ENCODE peak calls at places on chromosomes 3 and 15, in seven cellular contexts. One of them, this sample, is unnamed. For H3K27me3, the result is how much of the 10 kb centered on the place peaks cover.

GRCh38 chr15:25682349-25682748 is 180.8 kb downstream of the ATP10A start:
- DNase-seq in uterus: no peak
- DNase-seq in endothelial cell of umbilical vein: no peak
- DNase-seq in tibial nerve: peak
- DNase-seq in adrenal gland: no peak
- DNase-seq in gastrocnemius medialis: peak
- DNase-seq in spleen: no peak
- DNase-seq in this sample: no peak

GRCh38 chr3:127157181-127157828 is 35.6 kb upstream of the PRR23E start:
- DNase-seq in uterus: peak
- DNase-seq in endothelial cell of umbilical vein: no peak
- DNase-seq in tibial nerve: no peak
- DNase-seq in adrenal gland: no peak
- DNase-seq in gastrocnemius medialis: no peak
- DNase-seq in spleen: no peak
- DNase-seq in this sample: no peak

GRCh38 chr3:17070560-17070959 is 185.8 kb downstream of the PLCL2 start:
- DNase-seq in uterus: no peak
- DNase-seq in endothelial cell of umbilical vein: no peak
- DNase-seq in tibial nerve: no peak
- DNase-seq in adrenal gland: no peak
- DNase-seq in gastrocnemius medialis: peak
- DNase-seq in spleen: no peak
- DNase-seq in this sample: no peak

GRCh38 chr3:59052803-59053411 is 3.1 kb upstream of the CFAP20DC start:
- DNase-seq in uterus: no peak
- DNase-seq in endothelial cell of umbilical vein: peak
- DNase-seq in tibial nerve: no peak
- DNase-seq in adrenal gland: no peak
- DNase-seq in gastrocnemius medialis: no peak
- DNase-seq in spleen: no peak
- DNase-seq in this sample: no peak

GRCh38 chr15:99424978-99425665 is 140.7 kb upstream of the MEF2A start:
- DNase-seq in uterus: peak
- DNase-seq in endothelial cell of umbilical vein: peak
- DNase-seq in tibial nerve: peak
- DNase-seq in adrenal gland: no peak
- DNase-seq in gastrocnemius medialis: no peak
- DNase-seq in spleen: peak
- DNase-seq in this sample: no peak

GRCh38 chr15:78321041-78321570 is 19.0 kb upstream of the CRABP1 start:
- DNase-seq in uterus: no peak
- DNase-seq in endothelial cell of umbilical vein: no peak
- DNase-seq in tibial nerve: no peak
- DNase-seq in adrenal gland: no peak
- DNase-seq in gastrocnemius medialis: no peak
- DNase-seq in spleen: peak
- DNase-seq in this sample: no peak

GRCh38 chr3:46706771-46707582 is 5.8 kb downstream of the TMIE start:
- DNase-seq in uterus: peak
- DNase-seq in endothelial cell of umbilical vein: no peak
- DNase-seq in tibial nerve: no peak
- DNase-seq in adrenal gland: no peak
- DNase-seq in gastrocnemius medialis: peak
- DNase-seq in spleen: no peak
- DNase-seq in this sample: no peak

GRCh38 chr3:42689421-42690014 is 4.2 kb downstream of the KLHL40 start:
- DNase-seq in uterus: no peak
- DNase-seq in endothelial cell of umbilical vein: no peak
- DNase-seq in tibial nerve: no peak
- DNase-seq in adrenal gland: no peak
- DNase-seq in gastrocnemius medialis: no peak
- DNase-seq in spleen: peak
- DNase-seq in this sample: no peak

GRCh38 chr3:148697311-148698189 is at the start of gene AGTR1:
- DNase-seq in uterus: peak
- DNase-seq in endothelial cell of umbilical vein: no peak
- DNase-seq in tibial nerve: peak
- DNase-seq in adrenal gland: peak
- DNase-seq in gastrocnemius medialis: peak
- DNase-seq in spleen: peak
- DNase-seq in this sample: peak

GRCh38 chr3:11734-12133 is 184.8 kb upstream of the CHL1 start:
- DNase-seq in uterus: no peak
- DNase-seq in endothelial cell of umbilical vein: no peak
- DNase-seq in tibial nerve: no peak
- DNase-seq in adrenal gland: no peak
- DNase-seq in gastrocnemius medialis: no peak
- DNase-seq in spleen: peak
- DNase-seq in this sample: no peak

GRCh38 chr3:64224826-64225606 is at the start of gene PRICKLE2:
- DNase-seq in uterus: peak
- DNase-seq in endothelial cell of umbilical vein: peak
- DNase-seq in tibial nerve: peak
- DNase-seq in adrenal gland: peak
- DNase-seq in gastrocnemius medialis: peak
- DNase-seq in spleen: peak
- DNase-seq in this sample: peak

GRCh38 chr3:5122741-5123706 is 932 bp downstream of the ARL8B start:
- DNase-seq in uterus: peak
- DNase-seq in endothelial cell of umbilical vein: peak
- DNase-seq in tibial nerve: peak
- DNase-seq in adrenal gland: peak
- DNase-seq in gastrocnemius medialis: peak
- DNase-seq in spleen: no peak
- DNase-seq in this sample: peak
- TF ChIP-seq POLR2A in uterus: no peak
- TF ChIP-seq POLR2A in endothelial cell of umbilical vein: no peak
- TF ChIP-seq POLR2A in tibial nerve: no peak
- TF ChIP-seq POLR2A in adrenal gland: no peak
- TF ChIP-seq POLR2A in gastrocnemius medialis: peak
- TF ChIP-seq POLR2A in spleen: no peak
- TF ChIP-seq POLR2A in this sample: no peak

GRCh38 chr3:108296239-108296638 is at the start of gene HHLA2:
- DNase-seq in uterus: no peak
- DNase-seq in endothelial cell of umbilical vein: no peak
- DNase-seq in tibial nerve: no peak
- DNase-seq in adrenal gland: no peak
- DNase-seq in gastrocnemius medialis: no peak
- DNase-seq in spleen: no peak
- DNase-seq in this sample: no peak

GRCh38 chr3:108293858-108294257 is 2.5 kb upstream of the HHLA2 start:
- DNase-seq in uterus: no peak
- DNase-seq in endothelial cell of umbilical vein: no peak
- DNase-seq in tibial nerve: no peak
- DNase-seq in adrenal gland: no peak
- DNase-seq in gastrocnemius medialis: no peak
- DNase-seq in spleen: no peak
- DNase-seq in this sample: no peak

GRCh38 chr3:108289159-108289558 is 7.2 kb upstream of the HHLA2 start:
- DNase-seq in uterus: no peak
- DNase-seq in endothelial cell of umbilical vein: no peak
- DNase-seq in tibial nerve: no peak
- DNase-seq in adrenal gland: no peak
- DNase-seq in gastrocnemius medialis: no peak
- DNase-seq in spleen: no peak
- DNase-seq in this sample: no peak

GRCh38 chr3:108292905-108293328 is 3.4 kb upstream of the HHLA2 start:
- DNase-seq in uterus: no peak
- DNase-seq in endothelial cell of umbilical vein: no peak
- DNase-seq in tibial nerve: no peak
- DNase-seq in adrenal gland: no peak
- DNase-seq in gastrocnemius medialis: no peak
- DNase-seq in spleen: no peak
- DNase-seq in this sample: no peak

DNA sequence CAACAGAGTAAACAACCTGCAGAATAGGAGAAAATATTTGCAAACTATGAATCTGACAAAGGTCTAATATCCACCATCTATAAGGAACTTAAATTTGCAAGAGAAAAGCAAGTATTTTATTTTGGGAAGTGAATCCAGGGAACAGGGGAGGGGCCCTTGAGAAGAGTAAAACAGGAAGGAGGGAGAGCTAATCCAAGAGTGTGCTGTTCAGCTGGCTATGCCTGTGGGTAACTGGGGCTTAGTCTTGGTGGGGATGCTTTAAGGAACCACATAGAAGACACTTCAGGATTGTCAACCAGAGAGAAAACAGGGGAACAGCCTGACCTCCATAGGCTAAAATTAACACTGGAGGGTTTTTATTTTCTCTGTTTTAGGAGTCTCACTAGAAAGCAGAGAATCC is 3.9 kb upstream of the HHLA2 start:
- DNase-seq in uterus: no peak
- DNase-seq in endothelial cell of umbilical vein: no peak
- DNase-seq in tibial nerve: no peak
- DNase-seq in adrenal gland: no peak
- DNase-seq in gastrocnemius medialis: no peak
- DNase-seq in spleen: no peak
- DNase-seq in this sample: no peak
- H3K27me3 ChIP-seq in uterus: under half
- H3K27me3 ChIP-seq in endothelial cell of umbilical vein: under half
- H3K27me3 ChIP-seq in tibial nerve: under half
- H3K27me3 ChIP-seq in adrenal gland: under half
- H3K27me3 ChIP-seq in gastrocnemius medialis: under half
- H3K27me3 ChIP-seq in spleen: under half
- H3K27me3 ChIP-seq in this sample: under half

GRCh38 chr3:124582621-124583437 is 147.4 kb upstream of the UMPS start:
- DNase-seq in uterus: no peak
- DNase-seq in endothelial cell of umbilical vein: no peak
- DNase-seq in tibial nerve: no peak
- DNase-seq in adrenal gland: no peak
- DNase-seq in gastrocnemius medialis: no peak
- DNase-seq in spleen: no peak
- DNase-seq in this sample: no peak

GRCh38 chr3:124586126-124587052 is 143.9 kb upstream of the UMPS start:
- DNase-seq in uterus: no peak
- DNase-seq in endothelial cell of umbilical vein: no peak
- DNase-seq in tibial nerve: no peak
- DNase-seq in adrenal gland: no peak
- DNase-seq in gastrocnemius medialis: no peak
- DNase-seq in spleen: no peak
- DNase-seq in this sample: peak

GRCh38 chr3:124584245-124584551 is 146.1 kb upstream of the UMPS start:
- DNase-seq in uterus: no peak
- DNase-seq in endothelial cell of umbilical vein: no peak
- DNase-seq in tibial nerve: no peak
- DNase-seq in adrenal gland: no peak
- DNase-seq in gastrocnemius medialis: no peak
- DNase-seq in spleen: no peak
- DNase-seq in this sample: no peak

GRCh38 chr3:124587053-124587408 is 143.2 kb upstream of the UMPS start:
- DNase-seq in uterus: no peak
- DNase-seq in endothelial cell of umbilical vein: no peak
- DNase-seq in tibial nerve: no peak
- DNase-seq in adrenal gland: no peak
- DNase-seq in gastrocnemius medialis: no peak
- DNase-seq in spleen: no peak
- DNase-seq in this sample: peak

DNA sequence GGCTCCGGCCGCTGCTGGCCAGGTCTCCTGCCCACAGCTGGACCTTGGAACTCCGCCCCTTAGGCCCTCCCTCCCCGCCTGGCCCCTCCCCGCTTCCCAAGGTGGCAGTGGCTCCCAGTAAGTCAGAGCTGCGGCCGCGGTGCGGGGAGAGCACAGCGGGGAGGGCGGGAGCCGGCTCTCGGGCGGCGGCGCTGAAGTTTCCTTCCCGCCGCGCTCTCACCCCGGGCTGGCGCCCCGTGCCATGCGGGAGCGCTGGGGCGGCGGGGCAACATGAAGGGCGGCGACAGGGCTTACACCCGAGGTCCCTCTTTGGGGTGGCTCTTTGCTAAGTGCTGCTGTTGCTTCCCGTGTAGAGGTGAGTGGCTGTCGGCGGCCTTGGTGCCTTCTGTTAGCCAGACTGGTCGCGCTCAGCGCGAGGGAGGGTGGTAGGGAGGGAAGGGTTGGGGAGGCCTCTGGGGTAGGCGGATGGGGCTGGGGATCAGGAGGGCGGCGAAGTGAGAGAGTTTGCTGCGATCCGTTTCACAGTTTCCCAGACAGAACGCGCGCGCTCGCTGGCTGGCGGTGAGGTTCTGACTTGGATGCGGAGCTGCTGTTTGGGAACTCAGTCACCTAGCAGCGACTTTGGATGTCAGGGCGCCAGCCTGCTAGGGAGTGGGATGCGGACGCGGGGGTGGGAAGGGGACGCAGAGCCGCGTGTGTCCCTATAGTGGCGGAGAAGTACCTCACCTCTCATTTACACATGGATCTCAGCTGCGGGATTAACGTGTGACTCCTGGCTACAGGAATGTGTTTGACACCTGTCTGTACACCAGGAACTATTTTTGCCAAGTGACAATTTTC is 145.5 kb upstream of the UMPS start:
- DNase-seq in uterus: peak
- DNase-seq in endothelial cell of umbilical vein: peak
- DNase-seq in tibial nerve: peak
- DNase-seq in adrenal gland: peak
- DNase-seq in gastrocnemius medialis: peak
- DNase-seq in spleen: peak
- DNase-seq in this sample: peak
- TF ChIP-seq POLR2A in uterus: peak
- TF ChIP-seq POLR2A in endothelial cell of umbilical vein: no peak
- TF ChIP-seq POLR2A in tibial nerve: no peak
- TF ChIP-seq POLR2A in adrenal gland: peak
- TF ChIP-seq POLR2A in gastrocnemius medialis: peak
- TF ChIP-seq POLR2A in spleen: no peak
- TF ChIP-seq POLR2A in this sample: peak

GRCh38 chr3:165775824-165776223 is 61.4 kb downstream of the BCHE start:
- DNase-seq in uterus: no peak
- DNase-seq in endothelial cell of umbilical vein: no peak
- DNase-seq in tibial nerve: no peak
- DNase-seq in adrenal gland: no peak
- DNase-seq in gastrocnemius medialis: no peak
- DNase-seq in spleen: no peak
- DNase-seq in this sample: no peak
- H3K27me3 ChIP-seq in uterus: under half
- H3K27me3 ChIP-seq in endothelial cell of umbilical vein: under half
- H3K27me3 ChIP-seq in tibial nerve: under half
- H3K27me3 ChIP-seq in adrenal gland: under half
- H3K27me3 ChIP-seq in gastrocnemius medialis: under half
- H3K27me3 ChIP-seq in spleen: under half
- H3K27me3 ChIP-seq in this sample: under half

This sample was measured in stomach.